ENCODE peak calls at places on chromosomes 4 and X, in four cellular contexts. J is activated effector memory CD4-positive, alpha-beta T cell treated with Interleukin-2 at 50 U/mL for 16 hours; O is astrocyte of the hippocampus; X is HFF-Myc. B is an unnamed sample.

GRCh38 chrX:119990409-119990994 is 47.0 kb upstream of the NKAP start:
- DNase-seq in J (no peak), O (peak), X (no peak), B (no peak)

GRCh38 chr4:78058591-78059523 is 1.7 kb downstream of the FRAS1 start:
- DNase-seq in J (no peak), O (peak), X (peak), B (no peak)

GRCh38 chr4:107292979-107293378 is 256.9 kb upstream of the DKK2 start:
- DNase-seq in J (no peak), O (no peak), X (no peak), B (no peak)

GRCh38 chrX:110561036-110561435 is 202.4 kb downstream of the RTL9 start:
- DNase-seq in J (no peak), O (no peak), X (no peak), B (no peak)

GRCh38 chr4:134463771-134464170 is 262.2 kb upstream of the PABPC4L start:
- DNase-seq in J (no peak), O (no peak), X (no peak), B (no peak)

GRCh38 chr4:79852305-79852730 is 220.7 kb downstream of the ANTXR2 start:
- DNase-seq in J (no peak), O (no peak), X (peak), B (no peak)

GRCh38 chr4:76821661-76822060 is 76.3 kb downstream of the SOWAHB start:
- DNase-seq in J (no peak), O (no peak), X (no peak), B (no peak)

GRCh38 chr4:156992943-156993342 is 21.3 kb upstream of the PDGFC start:
- DNase-seq in J (no peak), O (no peak), X (no peak), B (no peak)

GRCh38 chrX:1391370-1391706 is 575 bp downstream of the SLC25A6 start:
- DNase-seq in J (no peak), O (peak), X (no peak), B (no peak)

GRCh38 chrX:46662188-46662587 is 88.6 kb downstream of the CHST7 start:
- DNase-seq in J (no peak), O (no peak), X (no peak), B (no peak)

GRCh38 chrX:63993936-63994335 is 208.9 kb upstream of the ARHGEF9 start:
- DNase-seq in J (no peak), O (no peak), X (no peak), B (no peak)

GRCh38 chr4:153467154-153467896 is 1.2 kb downstream of the TMEM131L start:
- DNase-seq in J (peak), O (peak), X (no peak), B (peak)